ENCODE peak calls at places on chromosomes 3 and 15, in ten cellular contexts. L is lower lobe of right lung; A is RWPE2; X is HepG2; J is aorta; D is GM23338; C is heart right ventricle; M is CD4-positive, alpha-beta T cell; W is psoas muscle; S is right lobe of liver. Z is an unnamed sample.

GRCh38 chr3:152309535-152310317 is 41.0 kb downstream of the MBNL1 start:
- ATAC-seq in W (peak; percentile 31), X (no peak), D (no peak), S (no peak), L (peak; percentile 20), J (no peak), A (peak; percentile 87), M (peak; percentile 85), C (no peak), Z (no peak)

GRCh38 chr3:48301814-48302194 is 31.7 kb downstream of the SPINK8 start:
- ATAC-seq in D (peak; percentile 25), M (peak; percentile 7), A (peak; percentile 38), W (peak; percentile 69), X (peak; percentile 32), S (peak; percentile 8), J (no peak), C (no peak), L (peak; percentile 54), Z (peak; percentile 23)

GRCh38 chr3:74463515-74463914 is 150.9 kb downstream of the CNTN3 start:
- ATAC-seq in S (no peak), A (no peak), D (peak; percentile 32), C (no peak), X (no peak), W (no peak), J (no peak), L (no peak), M (no peak), Z (no peak)

GRCh38 chr3:43343185-43343584 is 56.8 kb downstream of the SNRK start:
- ATAC-seq in L (no peak), C (no peak), A (no peak), S (no peak), X (no peak), W (no peak), D (peak; percentile 39), J (no peak), M (peak; percentile 23), Z (no peak)

GRCh38 chr15:84685304-84685703 is 27.3 kb upstream of the NMB start:
- ATAC-seq in W (no peak), D (no peak), X (no peak), S (no peak), L (peak; percentile 48), J (no peak), A (peak; percentile 99), M (no peak), C (peak; percentile 53), Z (peak; percentile 88)

GRCh38 chr15:34084086-34084485 is 17.6 kb downstream of the EMC7 start:
- ATAC-seq in L (no peak), C (no peak), A (peak; percentile 89), J (no peak), M (no peak), S (peak; percentile 95), W (no peak), D (no peak), X (no peak), Z (peak; percentile 67)

GRCh38 chr3:126269360-126269759 is 87.8 kb downstream of the KLF15 start:
- ATAC-seq in X (no peak), W (no peak), S (no peak), A (no peak), J (no peak), L (no peak), D (no peak), M (no peak), C (no peak), Z (no peak)

GRCh38 chr3:127844326-127844942 is 22.1 kb upstream of the MGLL start:
- ATAC-seq in J (no peak), W (no peak), C (no peak), A (no peak), M (no peak), L (no peak), X (no peak), D (no peak), S (no peak), Z (no peak)

GRCh38 chr15:66595937-66596545 is 30.2 kb upstream of the LCTL start:
- ATAC-seq in X (no peak), D (no peak), A (peak; percentile 31), S (no peak), J (no peak), L (no peak), W (no peak), C (no peak), M (no peak), Z (no peak)

GRCh38 chr3:58171126-58171525 is 39.6 kb downstream of the DNASE1L3 start:
- ATAC-seq in X (no peak), J (no peak), S (no peak), A (no peak), L (no peak), C (no peak), M (no peak), W (no peak), D (no peak), Z (no peak)

DNA sequence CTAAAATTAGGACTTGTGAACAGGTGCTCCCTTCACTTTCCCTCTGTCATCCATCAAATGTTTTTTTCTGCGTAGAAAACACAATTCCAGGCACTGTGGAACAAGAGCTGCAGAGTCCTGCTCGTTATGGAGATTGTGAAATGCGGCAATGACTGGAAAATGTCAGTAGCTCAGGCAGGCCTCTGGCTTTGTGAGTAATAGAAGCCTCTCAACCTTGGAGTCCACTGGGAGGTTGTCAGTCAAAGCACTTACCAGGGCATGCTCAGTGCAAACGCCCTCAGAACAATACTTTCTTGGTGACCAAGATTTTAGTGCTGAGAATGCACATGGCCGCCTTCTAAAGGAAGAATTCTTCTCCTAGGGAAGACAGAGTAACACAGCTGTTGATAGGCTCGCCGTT is 26.7 kb upstream of the MED12L start:
- ATAC-seq in D (no peak), C (no peak), J (no peak), A (no peak), L (no peak), W (no peak), S (no peak), X (no peak), M (no peak), Z (no peak)
- H3K27ac ChIP-seq in D (no peak overlapping the region), C (no peak overlapping the region), J (no peak overlapping the region), A (no peak overlapping the region), L (no peak overlapping the region), W (no peak overlapping the region), S (no peak overlapping the region), X (no peak overlapping the region), M (no peak overlapping the region), Z (no peak overlapping the region)

DNA sequence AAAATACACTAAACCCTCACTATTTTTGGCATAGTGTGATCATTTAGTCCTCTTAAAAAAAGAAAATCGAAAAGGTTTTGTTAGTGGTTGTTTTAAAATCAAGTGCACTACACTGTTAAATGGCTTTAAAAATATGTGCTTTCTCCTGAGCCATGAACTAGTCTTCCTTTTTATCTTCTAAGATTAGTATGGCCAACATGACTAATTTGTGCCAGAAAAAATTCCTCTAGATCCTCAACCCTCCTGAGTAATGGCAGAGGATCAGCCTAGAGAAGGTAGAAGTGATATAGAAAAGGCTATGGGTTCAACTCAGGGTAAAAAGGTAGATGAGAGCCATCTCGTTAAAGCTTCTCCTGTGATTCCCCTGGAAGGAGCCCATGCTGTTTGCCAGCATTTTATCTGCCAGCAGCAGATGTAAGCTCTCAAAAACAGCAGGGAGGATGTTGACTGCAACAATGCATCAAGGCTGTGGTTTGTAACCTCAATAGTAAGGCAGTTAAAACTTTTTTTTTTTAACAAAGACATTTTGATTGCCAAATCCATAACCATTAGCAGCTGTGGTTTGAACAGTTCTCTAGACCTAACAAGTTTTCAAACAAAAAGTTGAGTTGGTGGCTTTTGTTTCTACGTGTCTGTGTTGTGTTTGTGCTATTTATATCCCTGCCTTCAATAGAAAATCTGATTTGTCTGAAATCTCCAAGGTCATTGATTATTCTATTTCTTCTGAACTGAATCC is 30.2 kb upstream of the ZNF609 start:
- ATAC-seq in J (no peak), L (peak; percentile 53), S (peak; percentile 44), M (peak; percentile 91), A (no peak), X (no peak), C (peak; percentile 74), W (no peak), D (peak; percentile 98), Z (peak; percentile 74)
- H3K27ac ChIP-seq in J (no peak overlapping the region), L (peak overlapping the region; percentile 26), S (no peak overlapping the region), M (peak overlapping the region; percentile 52), A (no peak overlapping the region), X (no peak overlapping the region), C (peak overlapping the region; percentile 66), W (no peak overlapping the region), D (no peak overlapping the region), Z (peak overlapping the region; percentile 51)

GRCh38 chr3:4517095-4517494 is 23.9 kb downstream of the ITPR1 start:
- ATAC-seq in S (no peak), A (no peak), X (no peak), M (no peak), W (no peak), J (no peak), L (no peak), D (no peak), C (peak; percentile 22), Z (no peak)

GRCh38 chr3:4523710-4524422 is 30.7 kb downstream of the ITPR1 start:
- ATAC-seq in M (no peak), J (no peak), S (no peak), W (no peak), D (no peak), L (no peak), C (no peak), X (no peak), A (no peak), Z (peak; percentile 43)

GRCh38 chr3:4517643-4518042 is 24.5 kb downstream of the ITPR1 start:
- ATAC-seq in A (no peak), S (no peak), M (no peak), X (no peak), C (no peak), L (no peak), W (no peak), D (no peak), J (no peak), Z (no peak)

GRCh38 chr3:4522962-4523361 is 29.8 kb downstream of the ITPR1 start:
- ATAC-seq in M (no peak), L (no peak), J (no peak), S (no peak), A (no peak), X (no peak), D (no peak), W (no peak), C (peak; percentile 44), Z (no peak)

GRCh38 chr3:4520013-4520881 is 27.1 kb downstream of the ITPR1 start:
- ATAC-seq in D (no peak), W (no peak), M (no peak), X (no peak), A (no peak), L (no peak), C (no peak), S (peak; percentile 46), J (no peak), Z (peak; percentile 7)
- H3K27ac ChIP-seq in D (no peak overlapping the region), W (no peak overlapping the region), M (no peak overlapping the region), X (no peak overlapping the region), A (no peak overlapping the region), L (peak overlapping the region; percentile 18), C (peak overlapping the region; percentile 63), S (no peak overlapping the region), J (peak overlapping the region; percentile 74), Z (no peak overlapping the region)

DNA sequence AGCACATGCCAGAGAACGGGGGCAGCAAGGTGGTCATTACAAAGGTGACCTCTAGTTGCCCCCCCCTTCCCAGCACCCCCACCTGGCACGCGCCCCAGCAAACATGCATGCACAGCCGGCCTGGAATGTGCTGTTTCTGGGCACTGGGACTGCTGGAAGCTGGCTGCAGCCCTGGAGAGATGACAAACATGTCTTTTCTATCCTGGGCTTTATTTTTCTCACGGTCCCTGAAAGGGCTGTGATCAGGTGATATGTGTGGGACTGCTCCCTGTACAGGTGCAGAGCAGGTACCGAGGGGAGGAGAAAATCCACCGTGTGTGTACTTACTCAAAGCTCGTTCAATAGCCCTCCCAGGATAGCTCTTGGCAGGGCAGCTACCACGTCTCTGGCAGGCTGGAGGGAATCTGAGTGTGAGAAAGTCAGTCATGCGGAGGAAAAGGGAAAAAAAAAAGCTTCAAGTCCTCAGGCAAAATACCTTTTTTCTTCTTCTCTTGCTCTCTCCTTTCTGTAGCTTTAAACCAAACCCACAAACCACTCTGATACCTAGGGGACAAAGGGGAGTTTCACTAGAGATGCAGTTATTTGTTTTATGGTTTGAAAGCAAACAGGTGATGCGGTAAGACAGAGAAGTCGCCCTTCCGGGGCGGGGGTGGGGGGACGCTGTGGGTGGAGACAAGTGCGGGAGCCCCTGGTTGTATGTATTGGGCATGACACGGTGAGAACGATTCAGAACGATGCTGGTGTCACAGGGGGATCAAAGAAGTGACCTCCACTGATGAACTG is 5.0 kb upstream of the HES1 start:
- ATAC-seq in D (no peak), W (no peak), J (no peak), L (no peak), C (no peak), M (peak; percentile 9), S (peak; percentile 0), A (no peak), X (peak; percentile 20), Z (no peak)
- H3K27ac ChIP-seq in D (no peak overlapping the region), W (no peak overlapping the region), J (no peak overlapping the region), L (no peak overlapping the region), C (no peak overlapping the region), M (no peak overlapping the region), S (peak overlapping the region; percentile 80), A (no peak overlapping the region), X (peak overlapping the region; percentile 85), Z (no peak overlapping the region)